ENCODE peak calls at places on chromosomes 7 and 10, in six cellular contexts. Z is GM20000, Y is GM06990, U is hepatocyte, J is mesothelial cell of epicardium, S is IMR-90. T is an unnamed sample.

GRCh38 chr7:94632338-94633024 is 23.5 kb downstream of the SGCE start:
- DNase-seq in Z (no peak), Y (peak), U (peak), J (no peak), S (peak), T (no peak)

GRCh38 chr10:5319863-5320262 is 44.9 kb upstream of the UCN3 start:
- DNase-seq in Z (no peak), Y (no peak), U (no peak), J (no peak), S (no peak), T (no peak)

GRCh38 chr7:94154858-94155257 is 150.7 kb upstream of the BET1 start:
- DNase-seq in Z (no peak), Y (no peak), U (no peak), J (no peak), S (peak), T (no peak)

GRCh38 chr10:78868861-78869260 is 199.9 kb upstream of the ZMIZ1 start:
- DNase-seq in Z (no peak), Y (no peak), U (no peak), J (no peak), S (no peak), T (no peak)

GRCh38 chr10:110666673-110667072 is 22.5 kb downstream of the RBM20 start:
- DNase-seq in Z (no peak), Y (no peak), U (no peak), J (no peak), S (no peak), T (no peak)

GRCh38 chr7:26398436-26399308 is 107.0 kb downstream of the SNX10 start:
- DNase-seq in Z (peak), Y (peak), U (peak), J (peak), S (peak), T (peak)

GRCh38 chr7:159140170-159140910 is 4.3 kb downstream of the VIPR2 start:
- DNase-seq in Z (no peak), Y (no peak), U (no peak), J (no peak), S (no peak), T (no peak)

GRCh38 chr10:96124230-96125141 is 5.6 kb upstream of the ZNF518A start:
- DNase-seq in Z (no peak), Y (peak), U (peak), J (no peak), S (peak), T (peak)

GRCh38 chr7:47145326-47145725 is 436.6 kb downstream of the TNS3 start:
- DNase-seq in Z (no peak), Y (no peak), U (no peak), J (no peak), S (no peak), T (no peak)

GRCh38 chr10:33229944-33230267 is 104.6 kb downstream of the NRP1 start:
- DNase-seq in Z (no peak), Y (no peak), U (no peak), J (no peak), S (no peak), T (no peak)

GRCh38 chr7:114620208-114620607 is 205.6 kb downstream of the FOXP2 start:
- DNase-seq in Z (no peak), Y (no peak), U (no peak), J (no peak), S (no peak), T (no peak)

GRCh38 chr7:129670636-129671035 is 59.1 kb downstream of the NRF1 start:
- DNase-seq in Z (no peak), Y (no peak), U (no peak), J (no peak), S (peak), T (no peak)

GRCh38 chr7:29442146-29442545 is 121.5 kb upstream of the PRR15 start:
- DNase-seq in Z (no peak), Y (no peak), U (no peak), J (no peak), S (no peak), T (no peak)

GRCh38 chr10:10605551-10606081 is 412.1 kb upstream of the CELF2 start:
- DNase-seq in Z (no peak), Y (no peak), U (peak), J (no peak), S (peak), T (no peak)

GRCh38 chr7:110870926-110871325 is 220.0 kb upstream of the LRRN3 start:
- DNase-seq in Z (no peak), Y (no peak), U (no peak), J (no peak), S (no peak), T (no peak)

GRCh38 chr7:70619659-70620058 is 512.3 kb upstream of the GALNT17 start:
- DNase-seq in Z (no peak), Y (no peak), U (no peak), J (no peak), S (no peak), T (no peak)

GRCh38 chr7:28356619-28357018 is 55.7 kb upstream of the CREB5 start:
- DNase-seq in Z (no peak), Y (no peak), U (no peak), J (no peak), S (no peak), T (no peak)

GRCh38 chr10:3099291-3100092 is 32.1 kb downstream of the PFKP start:
- DNase-seq in Z (no peak), Y (no peak), U (peak), J (no peak), S (peak), T (no peak)

GRCh38 chr7:158710651-158711102 is 6.1 kb upstream of the NCAPG2 start:
- DNase-seq in Z (peak), Y (no peak), U (no peak), J (no peak), S (peak), T (no peak)

DNA sequence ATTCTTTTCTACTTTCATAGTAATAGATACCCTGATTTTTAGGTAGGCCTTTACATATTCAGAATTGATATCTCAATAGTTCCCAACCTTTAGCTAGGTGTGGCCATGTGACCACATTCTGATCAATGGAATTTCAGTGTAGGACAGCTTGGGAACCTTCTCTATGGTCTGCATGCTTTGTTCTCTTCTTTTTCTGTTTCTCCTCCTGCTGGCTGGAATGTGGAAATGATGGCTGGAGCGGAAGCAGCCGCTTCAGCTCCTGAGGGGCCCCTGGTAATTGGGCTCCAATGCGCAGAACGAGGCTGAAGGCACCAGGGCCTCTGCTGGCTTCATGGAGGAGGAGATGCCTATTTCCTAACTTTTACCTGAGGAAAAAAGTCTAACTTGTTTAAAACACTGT is 152.6 kb downstream of the ZMYND11 start:
- DNase-seq in Z (no peak), Y (no peak), U (no peak), J (no peak), S (no peak), T (no peak)
- TF ChIP-seq CTCF in Z (no peak), Y (no peak), U (no peak), J (peak), S (peak), T (no peak)

GRCh38 chr7:108129018-108129965 is 869 bp downstream of the LAMB4 start:
- DNase-seq in Z (no peak), Y (no peak), U (no peak), J (no peak), S (no peak), T (no peak)
- TF ChIP-seq CTCF in Z (no peak), Y (no peak), U (no peak), J (no peak), S (no peak), T (no peak)

DNA sequence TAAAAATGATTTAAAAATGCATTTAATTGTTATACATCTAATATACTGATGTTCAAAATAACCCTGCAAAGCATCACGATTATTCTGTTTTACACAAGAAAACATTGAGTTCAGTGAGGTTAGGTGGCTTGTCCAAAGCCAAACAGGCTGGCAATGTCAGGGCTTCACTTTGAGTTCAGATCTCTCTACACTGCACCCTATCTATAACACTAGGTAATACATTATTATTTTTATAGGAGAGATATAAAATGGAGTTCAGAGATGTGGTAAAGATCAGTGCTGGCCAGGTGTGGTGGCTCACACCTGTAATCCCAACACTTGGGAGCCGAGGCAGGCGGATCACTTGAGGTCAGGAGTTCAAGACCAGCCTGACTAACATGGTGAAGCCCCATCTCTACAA is 165.9 kb upstream of the MYO3A start:
- DNase-seq in Z (no peak), Y (no peak), U (no peak), J (no peak), S (no peak), T (no peak)
- TF ChIP-seq CTCF in Z (no peak), Y (no peak), U (peak), J (no peak), S (no peak), T (no peak)

DNA sequence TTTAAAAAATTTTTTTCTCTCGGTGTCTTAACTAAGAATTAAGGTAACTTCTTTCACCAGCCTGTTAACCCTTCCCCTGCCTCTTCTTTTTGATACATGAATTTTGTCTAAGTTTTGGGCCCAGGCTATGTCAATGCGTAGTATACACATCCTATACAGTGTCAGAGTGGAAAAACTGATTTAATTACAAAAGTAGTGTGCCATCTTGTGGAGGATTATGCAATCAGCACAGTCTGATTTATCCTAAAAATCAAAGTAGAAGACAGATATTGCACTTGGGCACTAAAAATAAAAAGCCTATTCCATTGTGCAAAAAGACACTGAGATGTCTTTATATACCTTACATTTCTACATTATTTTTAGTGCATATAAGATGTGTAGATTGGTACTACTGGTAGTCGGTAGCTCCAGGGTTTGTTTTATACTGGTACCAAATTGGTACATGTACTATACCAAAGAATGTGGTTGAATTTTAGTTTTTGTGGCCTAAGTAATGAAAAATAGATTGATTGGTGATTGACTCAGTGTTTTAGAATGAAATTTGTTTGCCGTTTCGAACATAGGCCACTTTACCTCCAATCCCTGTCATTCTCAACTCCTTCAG is 96.6 kb downstream of the MKLN1 start:
- DNase-seq in Z (peak), Y (peak), U (peak), J (no peak), S (peak), T (no peak)
- TF ChIP-seq CTCF in Z (peak), Y (peak), U (peak), J (peak), S (peak), T (peak)

DNA sequence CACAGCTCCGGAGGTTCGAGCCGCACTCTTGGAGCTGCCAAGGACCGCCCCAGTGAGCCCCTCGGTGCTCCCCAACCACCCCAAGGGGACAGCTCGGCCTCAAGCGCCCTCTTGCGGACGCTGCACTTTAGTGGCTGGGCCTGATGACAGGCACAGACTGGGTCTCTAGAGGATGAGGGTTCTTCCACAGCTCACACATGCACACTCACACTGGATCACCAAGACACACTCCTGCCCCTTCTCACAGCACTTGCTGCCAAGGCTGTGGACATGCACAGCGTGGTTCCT is 2.1 kb downstream of the RET start:
- DNase-seq in Z (peak), Y (no peak), U (peak), J (no peak), S (no peak), T (peak)
- TF ChIP-seq CTCF in Z (peak), Y (peak), U (peak), J (no peak), S (peak), T (peak)